ENCODE peak calls at places on chromosomes 7 and 10, in six cellular contexts. One of them, this sample, is unnamed.

GRCh38 chr7:2444476-2444875 is 31.7 kb downstream of the GRIFIN start:
- DNase-seq in CD8-positive, alpha-beta memory T cell: no peak
- DNase-seq in NT2/D1: no peak
- DNase-seq in foreskin fibroblast: peak; percentile 61
- DNase-seq in gastrocnemius medialis: peak; percentile 30
- DNase-seq in epithelial cell of esophagus: peak; percentile 31
- DNase-seq in this sample: no peak

GRCh38 chr10:93071674-93072224 is 1.9 kb upstream of the CYP26A1 start:
- DNase-seq in gastrocnemius medialis: no peak
- DNase-seq in foreskin fibroblast: no peak
- DNase-seq in NT2/D1: no peak
- DNase-seq in CD8-positive, alpha-beta memory T cell: no peak
- DNase-seq in epithelial cell of esophagus: no peak
- DNase-seq in this sample: no peak

GRCh38 chr10:72248477-72249151 is 25.1 kb upstream of the DDIT4 start:
- DNase-seq in gastrocnemius medialis: peak; percentile 94
- DNase-seq in foreskin fibroblast: peak; percentile 57
- DNase-seq in NT2/D1: no peak
- DNase-seq in epithelial cell of esophagus: peak; percentile 62
- DNase-seq in CD8-positive, alpha-beta memory T cell: peak; percentile 80
- DNase-seq in this sample: peak; percentile 97

GRCh38 chr7:129091484-129092002 is 36.6 kb upstream of the TNPO3 start:
- DNase-seq in CD8-positive, alpha-beta memory T cell: peak; percentile 87
- DNase-seq in NT2/D1: peak; percentile 80
- DNase-seq in epithelial cell of esophagus: peak; percentile 70
- DNase-seq in gastrocnemius medialis: peak; percentile 67
- DNase-seq in foreskin fibroblast: peak; percentile 28
- DNase-seq in this sample: peak; percentile 64

GRCh38 chr7:77439572-77439971 is 23.4 kb upstream of the GSAP start:
- DNase-seq in epithelial cell of esophagus: peak; percentile 70
- DNase-seq in CD8-positive, alpha-beta memory T cell: no peak
- DNase-seq in NT2/D1: no peak
- DNase-seq in gastrocnemius medialis: peak; percentile 30
- DNase-seq in foreskin fibroblast: no peak
- DNase-seq in this sample: no peak

GRCh38 chr10:122707535-122707934 is 7.9 kb upstream of the C10orf120 start:
- DNase-seq in epithelial cell of esophagus: peak; percentile 61
- DNase-seq in gastrocnemius medialis: no peak
- DNase-seq in NT2/D1: no peak
- DNase-seq in foreskin fibroblast: no peak
- DNase-seq in CD8-positive, alpha-beta memory T cell: no peak
- DNase-seq in this sample: no peak

GRCh38 chr10:30027057-30028005 is 32.1 kb downstream of the JCAD start:
- DNase-seq in CD8-positive, alpha-beta memory T cell: peak; percentile 93
- DNase-seq in foreskin fibroblast: no peak
- DNase-seq in gastrocnemius medialis: peak; percentile 25
- DNase-seq in epithelial cell of esophagus: no peak
- DNase-seq in NT2/D1: no peak
- DNase-seq in this sample: peak; percentile 42

GRCh38 chr7:155824195-155824915 is 12.1 kb upstream of the SHH start:
- DNase-seq in foreskin fibroblast: no peak
- DNase-seq in epithelial cell of esophagus: no peak
- DNase-seq in gastrocnemius medialis: no peak
- DNase-seq in CD8-positive, alpha-beta memory T cell: no peak
- DNase-seq in NT2/D1: no peak
- DNase-seq in this sample: no peak

GRCh38 chr7:41529831-41530230 is 173.1 kb downstream of the INHBA start:
- DNase-seq in gastrocnemius medialis: no peak
- DNase-seq in NT2/D1: no peak
- DNase-seq in CD8-positive, alpha-beta memory T cell: no peak
- DNase-seq in foreskin fibroblast: no peak
- DNase-seq in epithelial cell of esophagus: peak; percentile 52
- DNase-seq in this sample: no peak

GRCh38 chr7:23476286-23477169 is 6.2 kb upstream of the IGF2BP3 start:
- DNase-seq in gastrocnemius medialis: no peak
- DNase-seq in epithelial cell of esophagus: no peak
- DNase-seq in NT2/D1: no peak
- DNase-seq in CD8-positive, alpha-beta memory T cell: no peak
- DNase-seq in foreskin fibroblast: no peak
- DNase-seq in this sample: no peak

GRCh38 chr10:12704488-12704887 is 297.0 kb downstream of the CCDC3 start:
- DNase-seq in NT2/D1: no peak
- DNase-seq in CD8-positive, alpha-beta memory T cell: no peak
- DNase-seq in epithelial cell of esophagus: peak; percentile 69
- DNase-seq in foreskin fibroblast: no peak
- DNase-seq in gastrocnemius medialis: no peak
- DNase-seq in this sample: no peak

GRCh38 chr7:100880645-100881044 is 5.7 kb downstream of the SRRT start:
- DNase-seq in foreskin fibroblast: no peak
- DNase-seq in epithelial cell of esophagus: no peak
- DNase-seq in gastrocnemius medialis: no peak
- DNase-seq in CD8-positive, alpha-beta memory T cell: no peak
- DNase-seq in NT2/D1: no peak
- DNase-seq in this sample: no peak

GRCh38 chr7:105807363-105807762 is 69.0 kb downstream of the ATXN7L1 start:
- DNase-seq in NT2/D1: no peak
- DNase-seq in gastrocnemius medialis: no peak
- DNase-seq in CD8-positive, alpha-beta memory T cell: no peak
- DNase-seq in epithelial cell of esophagus: no peak
- DNase-seq in foreskin fibroblast: no peak
- DNase-seq in this sample: no peak

GRCh38 chr7:148419856-148420508 is 170.6 kb upstream of the C7orf33 start:
- DNase-seq in gastrocnemius medialis: no peak
- DNase-seq in NT2/D1: no peak
- DNase-seq in CD8-positive, alpha-beta memory T cell: no peak
- DNase-seq in epithelial cell of esophagus: no peak
- DNase-seq in foreskin fibroblast: no peak
- DNase-seq in this sample: no peak

GRCh38 chr7:103851357-103851756 is 138.1 kb downstream of the RELN start:
- DNase-seq in NT2/D1: peak; percentile 6
- DNase-seq in epithelial cell of esophagus: peak; percentile 42
- DNase-seq in CD8-positive, alpha-beta memory T cell: no peak
- DNase-seq in foreskin fibroblast: no peak
- DNase-seq in gastrocnemius medialis: no peak
- DNase-seq in this sample: no peak

GRCh38 chr10:100567826-100568225 is 32.1 kb downstream of the HIF1AN start:
- DNase-seq in epithelial cell of esophagus: no peak
- DNase-seq in CD8-positive, alpha-beta memory T cell: no peak
- DNase-seq in foreskin fibroblast: no peak
- DNase-seq in gastrocnemius medialis: no peak
- DNase-seq in NT2/D1: no peak
- DNase-seq in this sample: no peak

GRCh38 chr10:124092270-124093075 is 925 bp downstream of the CHST15 start:
- DNase-seq in NT2/D1: no peak
- DNase-seq in CD8-positive, alpha-beta memory T cell: no peak
- DNase-seq in gastrocnemius medialis: peak; percentile 27
- DNase-seq in foreskin fibroblast: peak; percentile 22
- DNase-seq in epithelial cell of esophagus: peak; percentile 65
- DNase-seq in this sample: no peak

GRCh38 chr10:13453896-13454295 is 74.9 kb downstream of the BEND7 start:
- DNase-seq in gastrocnemius medialis: no peak
- DNase-seq in epithelial cell of esophagus: no peak
- DNase-seq in CD8-positive, alpha-beta memory T cell: no peak
- DNase-seq in NT2/D1: no peak
- DNase-seq in foreskin fibroblast: no peak
- DNase-seq in this sample: no peak

GRCh38 chr10:122802282-122802681 is 43.4 kb downstream of the CUZD1 start:
- DNase-seq in epithelial cell of esophagus: no peak
- DNase-seq in foreskin fibroblast: no peak
- DNase-seq in CD8-positive, alpha-beta memory T cell: no peak
- DNase-seq in NT2/D1: no peak
- DNase-seq in gastrocnemius medialis: no peak
- DNase-seq in this sample: no peak

GRCh38 chr10:129740532-129741279 is 223.4 kb downstream of the EBF3 start:
- DNase-seq in epithelial cell of esophagus: no peak
- DNase-seq in CD8-positive, alpha-beta memory T cell: no peak
- DNase-seq in gastrocnemius medialis: no peak
- DNase-seq in foreskin fibroblast: no peak
- DNase-seq in NT2/D1: no peak
- DNase-seq in this sample: no peak

DNA sequence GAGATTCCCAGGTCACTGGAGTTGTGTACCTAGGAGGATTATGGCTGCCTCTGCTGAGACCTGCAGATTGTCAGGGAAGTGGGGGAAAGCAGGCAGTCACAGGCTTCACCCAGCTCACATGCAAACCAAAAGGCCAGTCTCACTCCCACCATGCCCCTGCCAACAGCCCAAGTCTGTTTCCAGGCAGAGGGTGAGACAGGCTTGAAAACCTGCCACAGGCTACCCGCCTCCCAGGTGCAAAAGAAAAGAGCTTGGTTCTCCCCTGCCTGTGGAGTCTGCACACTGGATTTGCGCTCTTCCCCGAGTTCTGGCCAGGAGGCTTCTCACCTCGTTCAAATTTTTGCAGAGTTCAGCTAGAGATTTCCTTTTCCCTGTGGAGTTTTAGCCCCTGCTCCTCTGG is 119.5 kb downstream of the RUNDC3B start:
- DNase-seq in CD8-positive, alpha-beta memory T cell: no peak
- DNase-seq in NT2/D1: no peak
- DNase-seq in foreskin fibroblast: no peak
- DNase-seq in gastrocnemius medialis: no peak
- DNase-seq in epithelial cell of esophagus: no peak
- DNase-seq in this sample: no peak
- H3K4me3 ChIP-seq in CD8-positive, alpha-beta memory T cell: no peak overlapping the region
- H3K4me3 ChIP-seq in NT2/D1: no peak overlapping the region
- H3K4me3 ChIP-seq in foreskin fibroblast: no peak overlapping the region
- H3K4me3 ChIP-seq in gastrocnemius medialis: no peak overlapping the region
- H3K4me3 ChIP-seq in epithelial cell of esophagus: no peak overlapping the region
- H3K4me3 ChIP-seq in this sample: no peak overlapping the region

DNA sequence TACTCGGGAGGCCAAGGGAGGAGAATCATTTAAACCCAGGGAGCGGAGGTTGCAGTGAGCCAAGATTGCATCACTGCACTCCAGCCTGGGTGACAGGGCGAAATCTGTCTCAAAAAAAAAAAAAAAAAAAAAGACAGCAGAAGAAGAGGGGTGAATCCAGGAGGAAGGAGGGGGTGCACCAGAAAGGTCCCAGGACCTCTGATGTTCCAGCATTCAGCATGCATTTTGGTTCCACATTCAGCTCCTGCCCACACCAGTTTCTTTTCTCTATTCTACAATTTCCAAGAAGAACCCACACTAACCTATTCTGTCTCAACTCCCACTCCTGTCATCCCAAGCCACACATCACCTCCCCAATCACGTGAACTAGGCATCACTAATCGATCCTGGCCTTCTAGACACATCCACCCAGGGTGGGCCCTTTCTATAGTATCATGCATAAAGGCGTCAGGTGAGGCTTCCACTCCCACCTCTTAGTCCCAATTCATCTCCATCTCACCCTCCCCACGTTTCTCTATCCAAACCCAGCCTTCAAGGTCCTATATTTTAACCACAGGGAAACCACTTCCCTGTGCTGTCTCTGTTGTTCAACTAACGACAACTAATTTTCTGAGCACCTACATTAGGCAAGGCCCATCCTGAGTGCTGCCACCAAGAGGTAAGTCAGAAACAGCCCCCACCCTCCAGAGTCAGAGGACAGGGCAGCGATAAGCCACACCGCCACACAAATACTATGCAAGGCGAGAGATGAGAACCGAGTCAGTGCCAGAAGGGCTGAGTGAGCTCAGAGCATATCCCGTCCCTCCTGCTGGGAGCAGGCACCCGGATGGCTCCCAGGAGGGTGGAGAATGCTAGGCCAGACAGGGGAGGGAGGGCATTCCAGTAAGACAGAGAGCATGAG is 2.2 kb downstream of the ANXA11 start:
- DNase-seq in epithelial cell of esophagus: peak; percentile 69
- DNase-seq in gastrocnemius medialis: peak; percentile 85
- DNase-seq in CD8-positive, alpha-beta memory T cell: peak; percentile 80
- DNase-seq in foreskin fibroblast: peak; percentile 83
- DNase-seq in NT2/D1: no peak
- DNase-seq in this sample: peak; percentile 55
- H3K4me3 ChIP-seq in epithelial cell of esophagus: peak overlapping the region; percentile 64
- H3K4me3 ChIP-seq in gastrocnemius medialis: peak overlapping the region; percentile 84
- H3K4me3 ChIP-seq in CD8-positive, alpha-beta memory T cell: peak overlapping the region; percentile 80
- H3K4me3 ChIP-seq in foreskin fibroblast: peak overlapping the region; percentile 68
- H3K4me3 ChIP-seq in NT2/D1: peak overlapping the region; percentile 62
- H3K4me3 ChIP-seq in this sample: peak overlapping the region; percentile 84

DNA sequence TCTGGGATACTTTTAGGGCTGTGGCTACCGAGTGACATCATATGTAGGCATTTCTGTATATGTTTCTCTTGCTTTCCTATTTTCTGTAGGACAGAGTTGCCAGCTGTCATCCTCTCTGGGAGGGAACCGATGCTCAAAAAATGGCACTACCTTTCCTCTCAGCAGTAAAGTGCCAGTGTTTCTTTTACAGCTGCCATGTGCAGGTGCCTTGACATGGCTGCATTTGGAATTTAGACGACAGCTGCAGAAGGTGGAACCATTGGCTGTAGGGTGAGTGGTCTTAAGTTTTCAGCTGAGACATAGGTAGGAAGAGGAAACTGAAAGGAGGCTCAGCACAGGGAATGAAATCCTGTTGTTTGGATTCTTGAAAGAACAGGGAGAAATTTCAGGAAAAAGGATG is 20.2 kb upstream of the RPA3 start:
- DNase-seq in NT2/D1: no peak
- DNase-seq in gastrocnemius medialis: no peak
- DNase-seq in CD8-positive, alpha-beta memory T cell: no peak
- DNase-seq in foreskin fibroblast: no peak
- DNase-seq in epithelial cell of esophagus: no peak
- DNase-seq in this sample: no peak
- H3K4me3 ChIP-seq in NT2/D1: no peak overlapping the region
- H3K4me3 ChIP-seq in gastrocnemius medialis: no peak overlapping the region
- H3K4me3 ChIP-seq in CD8-positive, alpha-beta memory T cell: no peak overlapping the region
- H3K4me3 ChIP-seq in foreskin fibroblast: no peak overlapping the region
- H3K4me3 ChIP-seq in epithelial cell of esophagus: no peak overlapping the region
- H3K4me3 ChIP-seq in this sample: no peak overlapping the region

GRCh38 chr7:30027065-30027456 is 559 bp upstream of the FKBP14 start:
- DNase-seq in foreskin fibroblast: peak; percentile 36
- DNase-seq in gastrocnemius medialis: no peak
- DNase-seq in epithelial cell of esophagus: peak; percentile 92
- DNase-seq in CD8-positive, alpha-beta memory T cell: peak; percentile 62
- DNase-seq in NT2/D1: no peak
- DNase-seq in this sample: no peak

GRCh38 chr7:30032310-30033125 is 4.3 kb downstream of the PLEKHA8 start:
- DNase-seq in CD8-positive, alpha-beta memory T cell: no peak
- DNase-seq in foreskin fibroblast: peak; percentile 86
- DNase-seq in NT2/D1: no peak
- DNase-seq in gastrocnemius medialis: no peak
- DNase-seq in epithelial cell of esophagus: peak; percentile 28
- DNase-seq in this sample: no peak

GRCh38 chr7:30027915-30028748 is at the start of gene PLEKHA8:
- DNase-seq in foreskin fibroblast: peak; percentile 85
- DNase-seq in CD8-positive, alpha-beta memory T cell: peak; percentile 88
- DNase-seq in epithelial cell of esophagus: peak; percentile 91
- DNase-seq in gastrocnemius medialis: peak; percentile 80
- DNase-seq in NT2/D1: peak; percentile 94
- DNase-seq in this sample: peak; percentile 73

GRCh38 chr7:30028749-30029635 is 780 bp downstream of the PLEKHA8 start:
- DNase-seq in epithelial cell of esophagus: peak; percentile 36
- DNase-seq in NT2/D1: no peak
- DNase-seq in CD8-positive, alpha-beta memory T cell: peak; percentile 45
- DNase-seq in gastrocnemius medialis: no peak
- DNase-seq in foreskin fibroblast: peak; percentile 32
- DNase-seq in this sample: no peak

GRCh38 chr7:30029696-30030095 is 1.5 kb downstream of the PLEKHA8 start:
- DNase-seq in gastrocnemius medialis: no peak
- DNase-seq in epithelial cell of esophagus: peak; percentile 25
- DNase-seq in NT2/D1: no peak
- DNase-seq in foreskin fibroblast: no peak
- DNase-seq in CD8-positive, alpha-beta memory T cell: no peak
- DNase-seq in this sample: no peak
- H3K4me3 ChIP-seq in gastrocnemius medialis: peak overlapping the region; percentile 94
- H3K4me3 ChIP-seq in epithelial cell of esophagus: peak overlapping the region; percentile 90
- H3K4me3 ChIP-seq in NT2/D1: peak overlapping the region; percentile 82
- H3K4me3 ChIP-seq in foreskin fibroblast: peak overlapping the region; percentile 90
- H3K4me3 ChIP-seq in CD8-positive, alpha-beta memory T cell: peak overlapping the region; percentile 92
- H3K4me3 ChIP-seq in this sample: peak overlapping the region; percentile 93

GRCh38 chr7:157318015-157318706 is 18.6 kb upstream of the DNAJB6 start:
- DNase-seq in CD8-positive, alpha-beta memory T cell: no peak
- DNase-seq in gastrocnemius medialis: no peak
- DNase-seq in foreskin fibroblast: peak; percentile 56
- DNase-seq in NT2/D1: no peak
- DNase-seq in epithelial cell of esophagus: peak; percentile 92
- DNase-seq in this sample: no peak
- H3K4me3 ChIP-seq in CD8-positive, alpha-beta memory T cell: no peak overlapping the region
- H3K4me3 ChIP-seq in gastrocnemius medialis: no peak overlapping the region
- H3K4me3 ChIP-seq in foreskin fibroblast: no peak overlapping the region
- H3K4me3 ChIP-seq in NT2/D1: no peak overlapping the region
- H3K4me3 ChIP-seq in epithelial cell of esophagus: no peak overlapping the region
- H3K4me3 ChIP-seq in this sample: no peak overlapping the region